ENCODE peak calls at places on chromosome X, in four cellular contexts. One of them, this sample, is unnamed.

GRCh38 chrX:116232833-116233232 is 62.3 kb downstream of the AGTR2 start:
- DNase-seq in tibial nerve: no peak
- DNase-seq in lower leg skin: no peak
- DNase-seq in HCT116: no peak
- DNase-seq in this sample: no peak

GRCh38 chrX:23742174-23742692 is 843 bp downstream of the ACOT9 start:
- DNase-seq in tibial nerve: peak; percentile 7
- DNase-seq in lower leg skin: no peak
- DNase-seq in HCT116: no peak
- DNase-seq in this sample: no peak

GRCh38 chrX:131262738-131263679 is 26.1 kb downstream of the IGSF1 start:
- DNase-seq in tibial nerve: no peak
- DNase-seq in lower leg skin: no peak
- DNase-seq in HCT116: peak; percentile 16
- DNase-seq in this sample: peak; percentile 34

GRCh38 chrX:17563515-17563914 is 173.8 kb upstream of the SCML1 start:
- DNase-seq in tibial nerve: no peak
- DNase-seq in lower leg skin: no peak
- DNase-seq in HCT116: no peak
- DNase-seq in this sample: no peak

GRCh38 chrX:24999501-24999900 is 16.3 kb downstream of the ARX start:
- DNase-seq in tibial nerve: no peak
- DNase-seq in lower leg skin: no peak
- DNase-seq in HCT116: no peak
- DNase-seq in this sample: no peak

GRCh38 chrX:46178763-46179162 is 366.5 kb downstream of the ZNF674 start:
- DNase-seq in tibial nerve: no peak
- DNase-seq in lower leg skin: no peak
- DNase-seq in HCT116: no peak
- DNase-seq in this sample: no peak

GRCh38 chrX:40434947-40435346 is 145.8 kb upstream of the ATP6AP2 start:
- DNase-seq in tibial nerve: peak; percentile 5
- DNase-seq in lower leg skin: peak; percentile 76
- DNase-seq in HCT116: no peak
- DNase-seq in this sample: no peak

GRCh38 chrX:129721870-129722269 is 16.9 kb upstream of the XPNPEP2 start:
- DNase-seq in tibial nerve: no peak
- DNase-seq in lower leg skin: no peak
- DNase-seq in HCT116: no peak
- DNase-seq in this sample: no peak

GRCh38 chrX:150155396-150156048 is 207.6 kb upstream of the MAMLD1 start:
- DNase-seq in tibial nerve: no peak
- DNase-seq in lower leg skin: no peak
- DNase-seq in HCT116: no peak
- DNase-seq in this sample: peak; percentile 52

GRCh38 chrX:154607370-154607769 is 11.7 kb downstream of the CTAG1B start:
- DNase-seq in tibial nerve: no peak
- DNase-seq in lower leg skin: peak; percentile 61
- DNase-seq in HCT116: no peak
- DNase-seq in this sample: no peak

GRCh38 chrX:9374537-9374936 is 90.3 kb upstream of the TBL1X start:
- DNase-seq in tibial nerve: no peak
- DNase-seq in lower leg skin: no peak
- DNase-seq in HCT116: no peak
- DNase-seq in this sample: no peak

GRCh38 chrX:118652717-118653116 is 74.7 kb upstream of the IL13RA1 start:
- DNase-seq in tibial nerve: no peak
- DNase-seq in lower leg skin: no peak
- DNase-seq in HCT116: no peak
- DNase-seq in this sample: no peak

GRCh38 chrX:102067966-102068723 is 57.3 kb upstream of the TCEAL2 start:
- DNase-seq in tibial nerve: peak; percentile 36
- DNase-seq in lower leg skin: no peak
- DNase-seq in HCT116: no peak
- DNase-seq in this sample: no peak

GRCh38 chrX:39205467-39205866 is 404.2 kb downstream of the MID1IP1 start:
- DNase-seq in tibial nerve: no peak
- DNase-seq in lower leg skin: no peak
- DNase-seq in HCT116: no peak
- DNase-seq in this sample: no peak

GRCh38 chrX:74458738-74459137 is 37.4 kb downstream of the SLC16A2 start:
- DNase-seq in tibial nerve: no peak
- DNase-seq in lower leg skin: no peak
- DNase-seq in HCT116: no peak
- DNase-seq in this sample: peak; percentile 19

GRCh38 chrX:154328646-154329045 is 33.1 kb downstream of the TKTL1 start:
- DNase-seq in tibial nerve: no peak
- DNase-seq in lower leg skin: no peak
- DNase-seq in HCT116: no peak
- DNase-seq in this sample: no peak

GRCh38 chrX:111719426-111720210 is 38.6 kb downstream of the ALG13 start:
- DNase-seq in tibial nerve: no peak
- DNase-seq in lower leg skin: no peak
- DNase-seq in HCT116: no peak
- DNase-seq in this sample: no peak

GRCh38 chrX:1462596-1463251 is 10.0 kb upstream of the ASMTL start:
- DNase-seq in tibial nerve: no peak
- DNase-seq in lower leg skin: peak; percentile 70
- DNase-seq in HCT116: no peak
- DNase-seq in this sample: peak; percentile 56

GRCh38 chrX:120463241-120463640 is 5.9 kb downstream of the LAMP2 start:
- DNase-seq in tibial nerve: peak; percentile 40
- DNase-seq in lower leg skin: no peak
- DNase-seq in HCT116: no peak
- DNase-seq in this sample: no peak

GRCh38 chrX:97843200-97843811 is 959.6 kb downstream of the RPA4 start:
- DNase-seq in tibial nerve: no peak
- DNase-seq in lower leg skin: no peak
- DNase-seq in HCT116: no peak
- DNase-seq in this sample: no peak

GRCh38 chrX:44873415-44874270 is 655 bp downstream of the KDM6A start:
- DNase-seq in tibial nerve: peak; percentile 26
- DNase-seq in lower leg skin: peak; percentile 91
- DNase-seq in HCT116: no peak
- DNase-seq in this sample: no peak
- TF ChIP-seq POLR2A in tibial nerve: no peak
- TF ChIP-seq POLR2A in lower leg skin: no peak
- TF ChIP-seq POLR2A in HCT116: no peak
- TF ChIP-seq POLR2A in this sample: no peak

GRCh38 chrX:54639346-54640102 is 109.5 kb downstream of the GNL3L start:
- DNase-seq in tibial nerve: peak; percentile 92
- DNase-seq in lower leg skin: peak; percentile 98
- DNase-seq in HCT116: peak; percentile 90
- DNase-seq in this sample: peak; percentile 33
- TF ChIP-seq POLR2A in tibial nerve: peak; percentile 69
- TF ChIP-seq POLR2A in lower leg skin: no peak
- TF ChIP-seq POLR2A in HCT116: no peak
- TF ChIP-seq POLR2A in this sample: peak; percentile 25

DNA sequence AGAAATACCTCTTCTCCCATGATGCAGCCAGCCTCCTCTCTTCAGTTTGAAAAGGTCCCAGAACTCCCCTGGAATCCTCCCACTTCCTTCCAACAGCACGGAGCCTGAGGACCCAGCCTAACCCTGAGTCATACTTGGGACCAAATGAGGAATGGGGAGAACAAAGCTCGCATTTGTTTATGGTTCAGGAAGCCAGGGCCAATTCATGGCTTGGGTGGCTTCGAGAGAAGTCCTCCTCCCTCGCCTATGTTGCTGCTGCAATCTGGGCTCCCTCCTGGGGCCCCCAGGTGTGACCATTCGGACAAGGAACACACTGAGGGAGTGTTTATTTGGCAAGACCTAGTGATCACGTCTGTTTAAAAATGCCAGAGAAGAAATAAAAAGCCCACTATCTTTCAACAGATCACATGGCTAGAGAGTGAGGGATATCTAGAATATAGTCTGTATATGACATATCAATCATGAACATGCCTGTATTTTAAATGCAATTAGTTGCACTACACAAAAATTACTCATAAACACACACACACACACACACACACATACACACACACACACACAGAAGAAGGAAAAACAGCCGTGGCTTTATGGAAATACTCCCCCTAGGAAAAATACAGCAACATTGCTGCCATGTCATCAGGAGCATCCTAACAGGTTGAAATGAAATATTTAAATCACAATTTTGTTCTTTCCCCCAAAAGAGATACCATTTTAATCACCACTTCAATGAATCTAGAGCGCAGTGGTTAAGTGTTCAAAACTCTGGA is 155.7 kb upstream of the MAP3K15 start:
- DNase-seq in tibial nerve: peak; percentile 29
- DNase-seq in lower leg skin: no peak
- DNase-seq in HCT116: peak; percentile 79
- DNase-seq in this sample: no peak
- TF ChIP-seq POLR2A in tibial nerve: no peak
- TF ChIP-seq POLR2A in lower leg skin: no peak
- TF ChIP-seq POLR2A in HCT116: no peak
- TF ChIP-seq POLR2A in this sample: no peak

DNA sequence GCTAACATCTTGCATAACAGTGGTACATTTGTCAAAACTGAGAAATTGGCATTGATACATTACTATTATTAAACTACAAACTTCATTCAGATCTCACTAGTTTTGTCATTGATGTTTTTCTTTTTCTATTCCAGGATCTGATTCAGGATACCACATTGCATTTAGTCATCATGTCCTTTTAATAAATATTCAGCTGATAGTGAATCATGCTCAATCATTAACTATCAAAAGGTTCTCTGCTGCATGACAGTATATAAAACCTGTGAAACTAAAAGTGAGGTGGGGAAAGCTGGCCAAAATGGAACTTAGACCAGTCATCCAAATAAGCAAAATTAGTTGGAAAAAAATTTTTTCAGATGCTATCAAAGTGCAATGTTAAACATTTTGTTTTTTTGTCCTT is 28.1 kb upstream of the HS6ST2 start:
- DNase-seq in tibial nerve: no peak
- DNase-seq in lower leg skin: no peak
- DNase-seq in HCT116: no peak
- DNase-seq in this sample: no peak
- TF ChIP-seq POLR2A in tibial nerve: no peak
- TF ChIP-seq POLR2A in lower leg skin: no peak
- TF ChIP-seq POLR2A in HCT116: no peak
- TF ChIP-seq POLR2A in this sample: no peak

GRCh38 chrX:53686151-53686885 is at the start of gene HUWE1:
- DNase-seq in tibial nerve: peak; percentile 58
- DNase-seq in lower leg skin: peak; percentile 96
- DNase-seq in HCT116: no peak
- DNase-seq in this sample: peak; percentile 12

GRCh38 chrX:53683556-53684414 is 2.7 kb downstream of the HUWE1 start:
- DNase-seq in tibial nerve: peak; percentile 90
- DNase-seq in lower leg skin: peak; percentile 97
- DNase-seq in HCT116: peak; percentile 96
- DNase-seq in this sample: peak; percentile 23

GRCh38 chrX:53682885-53683555 is 3.5 kb downstream of the HUWE1 start:
- DNase-seq in tibial nerve: peak; percentile 5
- DNase-seq in lower leg skin: no peak
- DNase-seq in HCT116: no peak
- DNase-seq in this sample: no peak

GRCh38 chrX:53685711-53686110 is 808 bp downstream of the HUWE1 start:
- DNase-seq in tibial nerve: no peak
- DNase-seq in lower leg skin: no peak
- DNase-seq in HCT116: no peak
- DNase-seq in this sample: no peak

GRCh38 chrX:53684415-53685192 is 1.9 kb downstream of the HUWE1 start:
- DNase-seq in tibial nerve: no peak
- DNase-seq in lower leg skin: no peak
- DNase-seq in HCT116: no peak
- DNase-seq in this sample: no peak
- TF ChIP-seq POLR2A in tibial nerve: no peak
- TF ChIP-seq POLR2A in lower leg skin: no peak
- TF ChIP-seq POLR2A in HCT116: no peak
- TF ChIP-seq POLR2A in this sample: no peak